ENCODE peak calls at places on chromosomes 5 and 9, in eight cellular contexts. K is hypothalamus; N is fibroblast of villous mesenchyme; J is GM03348; Y is left lobe of liver; D is ureter; I is stimulated activated naive CD8-positive, alpha-beta T cell treated with anti-CD3 and anti-CD28 coated beads, Interleukin-15, amount 100 ng/mL, for 72 hours; R is activated CD8-positive, alpha-beta memory T cell treated with anti-CD3 and anti-CD28 coated beads for 48 hours. M is an unnamed sample.

GRCh38 chr9:128162215-128163026 is 2.4 kb downstream of the BBLN start:
- DNase-seq in K (no peak), N (no peak), J (peak; percentile 60), Y (no peak), D (no peak), I (no peak), R (no peak), M (peak; percentile 66)

GRCh38 chr5:80763873-80764647 is 109.3 kb upstream of the DHFR start:
- DNase-seq in K (no peak), N (peak; percentile 52), J (no peak), Y (no peak), D (no peak), I (no peak), R (no peak), M (no peak)

GRCh38 chr9:70480405-70480980 is 66.0 kb upstream of the KLF9 start:
- DNase-seq in K (peak; percentile 52), N (peak; percentile 99), J (peak; percentile 38), Y (peak; percentile 85), D (peak; percentile 83), I (no peak), R (no peak), M (peak; percentile 86)

GRCh38 chr5:61162010-61162831 is at the start of gene SMIM15:
- DNase-seq in K (peak; percentile 71), N (peak; percentile 93), J (peak; percentile 93), Y (peak; percentile 92), D (peak; percentile 92), I (peak; percentile 76), R (peak; percentile 51), M (peak; percentile 91)

GRCh38 chr5:95818181-95819147 is 4.1 kb downstream of the GLRX start:
- DNase-seq in K (no peak), N (no peak), J (no peak), Y (no peak), D (no peak), I (no peak), R (no peak), M (no peak)

GRCh38 chr9:135526730-135527571 is 5.7 kb downstream of the LCN1 start:
- DNase-seq in K (no peak), N (no peak), J (peak; percentile 9), Y (peak; percentile 39), D (peak; percentile 27), I (no peak), R (no peak), M (no peak)

GRCh38 chr5:7714697-7715096 is 136.2 kb downstream of the CFAP90 start:
- DNase-seq in K (no peak), N (no peak), J (no peak), Y (no peak), D (no peak), I (no peak), R (no peak), M (no peak)

GRCh38 chr5:943201-943873 is 50.7 kb downstream of the TRIP13 start:
- DNase-seq in K (no peak), N (no peak), J (no peak), Y (no peak), D (peak; percentile 25), I (no peak), R (no peak), M (no peak)

GRCh38 chr5:9835121-9835770 is 205.1 kb upstream of the TAS2R1 start:
- DNase-seq in K (no peak), N (no peak), J (no peak), Y (no peak), D (no peak), I (no peak), R (no peak), M (no peak)

GRCh38 chr9:123421801-123422455 is 65.9 kb downstream of the CRB2 start:
- DNase-seq in K (no peak), N (no peak), J (no peak), Y (no peak), D (no peak), I (no peak), R (no peak), M (peak; percentile 34)

GRCh38 chr5:41794478-41794877 is 75.7 kb downstream of the OXCT1 start:
- DNase-seq in K (no peak), N (peak; percentile 92), J (peak; percentile 79), Y (no peak), D (no peak), I (no peak), R (no peak), M (no peak)

GRCh38 chr5:59485104-59485503 is 408.4 kb downstream of the PDE4D start:
- DNase-seq in K (no peak), N (no peak), J (no peak), Y (no peak), D (no peak), I (no peak), R (no peak), M (no peak)

GRCh38 chr5:142542906-142543305 is 143.0 kb downstream of the FGF1 start:
- DNase-seq in K (no peak), N (no peak), J (peak; percentile 60), Y (no peak), D (no peak), I (no peak), R (no peak), M (no peak)

GRCh38 chr9:89635007-89635742 is 30.4 kb downstream of the GADD45G start:
- DNase-seq in K (no peak), N (peak; percentile 45), J (peak; percentile 51), Y (no peak), D (no peak), I (no peak), R (no peak), M (peak; percentile 73)

GRCh38 chr5:4855048-4855447 is 285.1 kb upstream of the ADAMTS16 start:
- DNase-seq in K (no peak), N (no peak), J (no peak), Y (no peak), D (no peak), I (no peak), R (no peak), M (no peak)

GRCh38 chr9:69936427-69936826 is 107.2 kb upstream of the MAMDC2 start:
- DNase-seq in K (no peak), N (peak; percentile 27), J (no peak), Y (no peak), D (no peak), I (no peak), R (no peak), M (no peak)

GRCh38 chr5:143262393-143263174 is 140.9 kb downstream of the NR3C1 start:
- DNase-seq in K (no peak), N (peak; percentile 87), J (peak; percentile 45), Y (no peak), D (no peak), I (no peak), R (no peak), M (no peak)

GRCh38 chr9:113622038-113622437 is 158.5 kb downstream of the RGS3 start:
- DNase-seq in K (no peak), N (no peak), J (no peak), Y (no peak), D (no peak), I (no peak), R (no peak), M (no peak)

GRCh38 chr5:44987026-44987425 is 178.3 kb downstream of the MRPS30 start:
- DNase-seq in K (no peak), N (no peak), J (no peak), Y (no peak), D (no peak), I (no peak), R (no peak), M (no peak)

GRCh38 chr5:133744909-133745308 is 132.6 kb upstream of the FSTL4 start:
- DNase-seq in K (no peak), N (no peak), J (no peak), Y (no peak), D (no peak), I (no peak), R (no peak), M (no peak)

GRCh38 chr5:134103397-134103796 is 11.1 kb upstream of the TCF7 start:
- DNase-seq in K (no peak), N (no peak), J (no peak), Y (no peak), D (no peak), I (no peak), R (no peak), M (no peak)

GRCh38 chr5:179414459-179415215 is 69.4 kb upstream of the ADAMTS2 start:
- DNase-seq in K (no peak), N (no peak), J (no peak), Y (peak; percentile 39), D (no peak), I (no peak), R (no peak), M (no peak)

GRCh38 chr5:147439253-147439652 is 70.6 kb downstream of the DPYSL3 start:
- DNase-seq in K (no peak), N (no peak), J (peak; percentile 40), Y (no peak), D (no peak), I (no peak), R (no peak), M (no peak)

GRCh38 chr9:111915425-111915758 is 18.8 kb downstream of the UGCG start:
- DNase-seq in K (no peak), N (no peak), J (no peak), Y (no peak), D (no peak), I (no peak), R (no peak), M (no peak)

GRCh38 chr9:134206317-134207300 is 42.2 kb upstream of the RNU6ATAC start:
- DNase-seq in K (no peak), N (no peak), J (no peak), Y (peak; percentile 40), D (no peak), I (no peak), R (no peak), M (no peak)

GRCh38 chr5:40437452-40437861 is 242.3 kb upstream of the PTGER4 start:
- DNase-seq in K (no peak), N (peak; percentile 58), J (peak; percentile 39), Y (no peak), D (no peak), I (no peak), R (no peak), M (no peak)

GRCh38 chr5:1660037-1660400 is 136.3 kb upstream of the LPCAT1 start:
- DNase-seq in K (no peak), N (no peak), J (no peak), Y (no peak), D (no peak), I (no peak), R (no peak), M (peak; percentile 9)

GRCh38 chr5:143594913-143595818 is 191.7 kb upstream of the NR3C1 start:
- DNase-seq in K (no peak), N (peak; percentile 69), J (no peak), Y (no peak), D (no peak), I (no peak), R (no peak), M (no peak)

GRCh38 chr9:124537926-124538325 is 30.7 kb upstream of the NR5A1 start:
- DNase-seq in K (no peak), N (no peak), J (no peak), Y (no peak), D (no peak), I (no peak), R (no peak), M (no peak)

GRCh38 chr5:84227221-84227620 is 157.5 kb downstream of the EDIL3 start:
- DNase-seq in K (no peak), N (peak; percentile 6), J (no peak), Y (no peak), D (no peak), I (no peak), R (no peak), M (no peak)

GRCh38 chr9:97529363-97530076 is 28.1 kb downstream of the TMOD1 start:
- DNase-seq in K (no peak), N (peak; percentile 65), J (no peak), Y (no peak), D (no peak), I (no peak), R (no peak), M (no peak)

GRCh38 chr5:14685757-14686156 is 21.2 kb downstream of the OTULIN start:
- DNase-seq in K (no peak), N (peak; percentile 67), J (peak; percentile 78), Y (no peak), D (no peak), I (peak; percentile 46), R (no peak), M (no peak)

GRCh38 chr9:115115117-115115880 is 2.7 kb downstream of the TNC start:
- DNase-seq in K (no peak), N (no peak), J (no peak), Y (no peak), D (no peak), I (no peak), R (no peak), M (no peak)

GRCh38 chr9:74096420-74096819 is 400.7 kb upstream of the RORB start:
- DNase-seq in K (no peak), N (no peak), J (no peak), Y (no peak), D (no peak), I (no peak), R (no peak), M (no peak)